ENCODE peak calls at places on chromosome X, in seven cellular contexts. V, D, B, X, H, J and O are unnamed samples.

GRCh38 chrX:102339312-102340298 is 92.6 kb downstream of the NXF2 start:
- DNase-seq in D (no peak), B (peak), X (peak), J (no peak), H (peak), V (no peak), O (no peak)

GRCh38 chrX:21738145-21738949 is 19.6 kb downstream of the SMPX start:
- DNase-seq in B (no peak), D (no peak), J (no peak), X (no peak), H (no peak), V (no peak), O (no peak)

GRCh38 chrX:42664706-42665105 is 113.3 kb downstream of the PPP1R2C start:
- DNase-seq in V (no peak), D (no peak), X (no peak), J (no peak), B (no peak), H (no peak), O (no peak)

GRCh38 chrX:46710425-46710824 is 48.5 kb downstream of the SLC9A7 start:
- DNase-seq in B (no peak), V (no peak), J (no peak), X (no peak), H (no peak), D (no peak), O (no peak)

GRCh38 chrX:139563251-139563650 is 32.7 kb downstream of the F9 start:
- DNase-seq in X (no peak), D (no peak), H (no peak), J (no peak), V (no peak), B (no peak), O (no peak)

GRCh38 chrX:105017641-105018040 is 202.9 kb downstream of the TEX13A start:
- DNase-seq in H (no peak), X (no peak), B (no peak), V (no peak), J (no peak), D (no peak), O (no peak)

GRCh38 chrX:94936722-94937121 is 1262.7 kb downstream of the FAM133A start:
- DNase-seq in B (no peak), V (no peak), H (no peak), D (no peak), J (no peak), X (no peak), O (no peak)

GRCh38 chrX:12956704-12957541 is 18.0 kb upstream of the TMSB4X start:
- DNase-seq in X (peak), B (peak), J (peak), V (no peak), H (peak), D (peak), O (peak)

GRCh38 chrX:116240446-116240845 is 69.9 kb downstream of the AGTR2 start:
- DNase-seq in J (no peak), H (no peak), D (no peak), B (no peak), X (no peak), V (no peak), O (no peak)

GRCh38 chrX:41084044-41084359 is 1.2 kb upstream of the USP9X start:
- DNase-seq in V (no peak), B (no peak), X (no peak), H (no peak), J (no peak), D (no peak), O (no peak)

GRCh38 chrX:41085883-41086626 is 810 bp downstream of the USP9X start:
- DNase-seq in V (peak), J (no peak), D (peak), X (peak), H (peak), B (peak), O (peak)

GRCh38 chrX:41085105-41085882 is at the start of gene USP9X:
- DNase-seq in X (peak), B (peak), H (peak), V (peak), D (peak), J (peak), O (peak)

GRCh38 chrX:41082783-41083182 is 2.5 kb upstream of the USP9X start:
- DNase-seq in D (no peak), B (no peak), X (no peak), J (no peak), H (peak), V (no peak), O (no peak)

DNA sequence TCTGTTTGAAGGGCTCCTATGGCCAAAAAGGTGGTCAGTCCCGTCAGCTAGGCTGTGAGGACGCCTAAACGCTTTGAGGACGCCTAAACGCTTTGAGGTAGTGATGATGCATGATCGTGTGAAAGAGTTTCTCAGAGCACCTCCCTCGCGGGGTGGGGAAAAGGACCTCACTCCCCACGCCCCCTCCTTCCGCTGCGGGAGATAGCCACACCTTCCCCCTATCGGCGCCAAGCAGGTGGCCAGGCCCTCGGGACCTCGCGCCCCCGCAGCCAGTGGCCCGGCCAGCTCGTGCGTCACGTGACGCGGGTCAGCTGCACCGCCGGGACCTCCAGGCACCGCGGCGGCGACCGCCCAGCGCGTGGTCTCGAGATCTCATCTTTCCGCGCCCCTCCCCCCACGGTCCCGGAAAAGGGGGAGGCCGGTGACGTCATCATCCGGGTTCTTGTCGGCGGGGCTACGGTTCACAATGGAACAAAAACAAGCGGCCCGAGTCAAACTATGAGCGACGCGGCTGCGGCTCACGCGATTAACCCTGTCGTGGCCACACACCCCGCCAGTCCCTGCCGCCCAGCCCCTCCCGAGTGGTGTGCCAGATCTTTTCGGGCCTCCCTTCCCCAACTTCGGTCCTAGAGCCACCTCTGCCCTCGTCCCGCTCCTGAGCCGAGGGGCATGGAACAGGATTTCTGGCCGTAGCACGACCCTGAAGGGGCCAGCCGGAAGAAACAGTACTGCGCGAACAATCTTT is 713 bp upstream of the USP9X start:
- DNase-seq in X (peak), J (peak), D (peak), V (peak), H (peak), B (peak), O (peak)
- TF ChIP-seq POLR2A in X (peak), J (peak), D (peak), V (peak), H (peak), B (no peak), O (peak)

DNA sequence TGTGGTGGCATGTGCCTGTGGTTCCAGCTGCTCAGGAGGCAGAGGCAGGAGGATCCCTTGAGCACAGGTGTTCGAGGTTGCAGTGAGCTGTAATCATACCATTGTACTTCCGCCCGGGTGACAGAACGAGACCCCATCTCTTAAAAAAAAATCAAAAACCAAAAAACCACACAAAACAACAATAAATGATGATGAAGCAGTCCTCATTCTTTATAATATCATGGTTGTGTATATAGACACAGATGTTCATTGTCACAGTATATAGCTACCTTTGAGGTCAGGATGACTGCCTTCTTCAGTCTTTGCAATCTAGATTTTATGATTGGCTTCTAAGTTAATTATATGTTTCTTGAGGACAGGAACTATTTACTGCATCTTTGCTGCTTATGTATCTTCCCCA is 37.0 kb downstream of the ZFX start:
- DNase-seq in H (no peak), V (no peak), B (no peak), X (no peak), J (no peak), D (no peak), O (no peak)
- TF ChIP-seq POLR2A in H (no peak), V (no peak), B (no peak), X (no peak), J (no peak), D (no peak), O (no peak)

GRCh38 chrX:54044126-54044876 is at the start of gene PHF8:
- DNase-seq in B (peak), D (peak), J (peak), V (peak), H (peak), X (peak), O (peak)

GRCh38 chrX:54044877-54045328 is 630 bp upstream of the PHF8 start:
- DNase-seq in B (no peak), V (no peak), H (no peak), D (no peak), X (no peak), J (no peak), O (no peak)

GRCh38 chrX:54043084-54043483 is 1.2 kb downstream of the PHF8 start:
- DNase-seq in V (no peak), X (no peak), D (no peak), J (no peak), H (no peak), B (no peak), O (no peak)

GRCh38 chrX:54042609-54043010 is 1.7 kb downstream of the PHF8 start:
- DNase-seq in B (no peak), J (peak), H (peak), V (peak), D (peak), X (peak), O (peak)

DNA sequence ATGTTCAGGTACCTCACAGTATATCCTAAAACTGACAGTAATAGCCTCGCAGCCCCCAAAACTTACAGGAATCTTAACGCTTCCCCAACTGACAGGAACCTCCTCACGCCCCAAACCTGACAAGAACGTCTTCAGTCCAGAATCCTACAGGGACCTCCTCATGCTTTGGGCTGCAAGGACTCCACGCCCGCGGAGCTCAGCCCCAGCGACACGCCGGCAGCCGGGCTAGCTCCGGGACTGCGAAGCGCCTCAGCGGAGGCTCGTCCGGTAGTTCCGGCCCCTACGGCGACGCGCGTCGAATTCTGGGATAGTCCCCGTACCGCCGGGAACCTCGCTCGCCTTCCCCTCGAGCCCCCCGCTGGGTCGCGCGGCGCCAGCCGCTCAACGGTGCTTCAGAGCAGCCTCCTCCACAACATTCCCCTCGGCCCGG is 562 bp downstream of the PHF8 start:
- DNase-seq in J (no peak), B (no peak), V (no peak), H (peak), D (peak), X (peak), O (no peak)
- TF ChIP-seq POLR2A in J (no peak), B (no peak), V (no peak), H (no peak), D (peak), X (no peak), O (no peak)

DNA sequence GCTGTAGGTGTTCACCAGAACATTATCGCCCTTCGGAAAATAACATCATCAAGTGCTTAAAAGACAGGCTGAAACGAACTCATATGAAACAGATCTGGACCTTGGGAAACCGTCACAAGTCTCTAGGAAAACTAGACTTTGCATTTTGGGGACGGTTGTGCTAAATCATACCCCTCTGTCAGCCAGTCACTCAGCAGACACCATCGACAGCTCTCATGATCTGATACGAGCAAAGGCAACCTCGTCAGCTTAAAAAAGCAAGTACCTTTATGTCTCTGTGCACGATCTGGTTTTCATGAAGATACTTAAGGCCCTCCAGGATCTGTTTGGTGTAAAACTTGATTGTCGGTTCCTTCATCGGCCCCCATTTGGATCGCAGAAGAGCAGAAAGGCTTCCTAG is 48.4 kb downstream of the PDHA1 start:
- DNase-seq in H (no peak), D (no peak), B (no peak), X (no peak), V (no peak), J (no peak), O (no peak)
- TF ChIP-seq POLR2A in H (no peak), D (no peak), B (no peak), X (no peak), V (no peak), J (no peak), O (no peak)